ENCODE peak calls at places on chromosomes 12 and 14, in eight cellular contexts. W, L, N, Z, G, B, E and F are unnamed samples.
A peak's percentile ranks its signal among the peaks of the same experiment; 100 is the strongest.

GRCh38 chr14:64234877-64235651 is 59.1 kb downstream of the ESR2 start:
- DNase-seq in W (no peak), L (peak; percentile 58), N (no peak), Z (no peak), G (no peak), B (no peak), E (no peak), F (peak; percentile 25)

GRCh38 chr14:56630707-56631106 is 51.1 kb downstream of the TMEM260 start:
- DNase-seq in W (no peak), L (peak; percentile 79), N (no peak), Z (no peak), G (no peak), B (no peak), E (no peak), F (no peak)

GRCh38 chr14:75518625-75519024 is 3.6 kb upstream of the BATF start:
- DNase-seq in W (no peak), L (peak; percentile 27), N (no peak), Z (no peak), G (no peak), B (no peak), E (no peak), F (peak; percentile 51)

GRCh38 chr12:122981587-122982493 is 1.4 kb downstream of the ARL6IP4 start:
- DNase-seq in W (no peak), L (no peak), N (no peak), Z (no peak), G (no peak), B (peak; percentile 4), E (no peak), F (no peak)

GRCh38 chr12:56695327-56696101 is 7.4 kb upstream of the PTGES3 start:
- DNase-seq in W (no peak), L (no peak), N (no peak), Z (no peak), G (no peak), B (no peak), E (no peak), F (peak; percentile 48)

GRCh38 chr14:78698991-78699390 is 528.8 kb downstream of the NRXN3 start:
- DNase-seq in W (no peak), L (no peak), N (no peak), Z (no peak), G (no peak), B (no peak), E (peak; percentile 76), F (no peak)

GRCh38 chr12:76520348-76520747 is 39.2 kb downstream of the OSBPL8 start:
- DNase-seq in W (no peak), L (no peak), N (no peak), Z (no peak), G (no peak), B (no peak), E (no peak), F (peak; percentile 2)

GRCh38 chr14:106277503-106277902 is 751.1 kb downstream of the TMEM121 start:
- DNase-seq in W (no peak), L (no peak), N (no peak), Z (no peak), G (no peak), B (no peak), E (no peak), F (no peak)

GRCh38 chr14:106625181-106625580 is 1098.8 kb downstream of the TMEM121 start:
- DNase-seq in W (no peak), L (no peak), N (no peak), Z (no peak), G (no peak), B (no peak), E (no peak), F (no peak)

GRCh38 chr12:109910969-109911348 is 10.9 kb downstream of the TCHP start:
- DNase-seq in W (no peak), L (peak; percentile 58), N (peak; percentile 23), Z (peak; percentile 21), G (no peak), B (peak; percentile 34), E (no peak), F (peak; percentile 70)

GRCh38 chr14:89592961-89593360 is 175.9 kb upstream of the FOXN3 start:
- DNase-seq in W (no peak), L (no peak), N (no peak), Z (no peak), G (no peak), B (no peak), E (no peak), F (no peak)

GRCh38 chr12:46553266-46553665 is 180.7 kb upstream of the SLC38A2 start:
- DNase-seq in W (no peak), L (peak; percentile 82), N (no peak), Z (no peak), G (no peak), B (no peak), E (peak; percentile 6), F (peak; percentile 93)

GRCh38 chr12:7832059-7832696 is 40.5 kb downstream of the SLC2A14 start:
- DNase-seq in W (peak; percentile 24), L (peak; percentile 51), N (peak; percentile 97), Z (no peak), G (no peak), B (peak; percentile 21), E (peak; percentile 5), F (peak; percentile 70)

GRCh38 chr14:101475468-101476257 is 85.6 kb upstream of the DIO3 start:
- DNase-seq in W (no peak), L (peak; percentile 92), N (peak; percentile 67), Z (no peak), G (peak; percentile 51), B (no peak), E (no peak), F (peak; percentile 44)

GRCh38 chr14:66982247-66982646 is 207.0 kb upstream of the GARIN2 start:
- DNase-seq in W (no peak), L (no peak), N (no peak), Z (no peak), G (no peak), B (no peak), E (no peak), F (no peak)

GRCh38 chr14:97005908-97006307 is 208.7 kb downstream of the VRK1 start:
- DNase-seq in W (no peak), L (no peak), N (no peak), Z (no peak), G (no peak), B (no peak), E (no peak), F (no peak)

GRCh38 chr14:68787235-68787727 is 5.6 kb downstream of the ZFP36L1 start:
- DNase-seq in W (no peak), L (peak; percentile 36), N (no peak), Z (no peak), G (no peak), B (no peak), E (no peak), F (no peak)

GRCh38 chr14:44962573-44963528 is 861 bp downstream of the TOGARAM1 start:
- DNase-seq in W (no peak), L (peak; percentile 73), N (no peak), Z (no peak), G (no peak), B (peak; percentile 50), E (peak; percentile 59), F (peak; percentile 58)